ENCODE peak calls at places on chromosome 7, in five cellular contexts. G, L, B, K and F are unnamed samples.

GRCh38 chr7:55132890-55133551 is 114.2 kb downstream of the EGFR start:
- DNase-seq in B (peak), L (peak), G (peak), K (no peak), F (no peak)

GRCh38 chr7:27946351-27946750 is 206.4 kb downstream of the TAX1BP1 start:
- DNase-seq in B (no peak), G (no peak), K (peak), L (no peak), F (no peak)

GRCh38 chr7:26638140-26638539 is 226.2 kb downstream of the SKAP2 start:
- DNase-seq in G (no peak), L (no peak), K (no peak), B (no peak), F (no peak)

GRCh38 chr7:435518-436366 is 83.9 kb downstream of the PDGFA start:
- DNase-seq in L (no peak), G (peak), K (no peak), B (no peak), F (no peak)

GRCh38 chr7:44050121-44050914 is 5.8 kb downstream of the DBNL start:
- DNase-seq in L (no peak), K (no peak), B (no peak), G (no peak), F (no peak)

GRCh38 chr7:146321301-146321700 is 204.7 kb downstream of the CNTNAP2 start:
- DNase-seq in L (no peak), G (no peak), K (no peak), B (no peak), F (no peak)

GRCh38 chr7:92880212-92881090 is 44.1 kb upstream of the CDK6 start:
- DNase-seq in B (no peak), K (no peak), G (no peak), L (peak), F (peak)

GRCh38 chr7:140610204-140611165 is 30.1 kb downstream of the DENND2A start:
- DNase-seq in B (no peak), K (peak), G (no peak), L (peak), F (no peak)

GRCh38 chr7:44979481-44980392 is 922 bp upstream of the MYO1G start:
- DNase-seq in B (no peak), K (no peak), G (peak), L (no peak), F (no peak)

GRCh38 chr7:94237417-94237816 is 157.3 kb upstream of the COL1A2 start:
- DNase-seq in G (no peak), L (no peak), B (no peak), K (no peak), F (no peak)

GRCh38 chr7:21946228-21946709 is 570 bp upstream of the CDCA7L start:
- DNase-seq in K (no peak), G (no peak), B (no peak), L (peak), F (no peak)

GRCh38 chr7:158358926-158359645 is 228.5 kb downstream of the PTPRN2 start:
- DNase-seq in K (no peak), B (no peak), L (no peak), G (no peak), F (no peak)

GRCh38 chr7:22357311-22358175 is 589 bp upstream of the RAPGEF5 start:
- DNase-seq in L (peak), B (no peak), G (peak), K (peak), F (no peak)

GRCh38 chr7:80463272-80463920 is 48.5 kb downstream of the GNAT3 start:
- DNase-seq in L (no peak), B (peak), K (no peak), G (no peak), F (no peak)

GRCh38 chr7:3494890-3495289 is 193.8 kb downstream of the SDK1 start:
- DNase-seq in L (no peak), B (no peak), G (no peak), K (no peak), F (no peak)

GRCh38 chr7:92266415-92267241 is 20.9 kb downstream of the ANKIB1 start:
- DNase-seq in G (no peak), B (peak), K (no peak), L (peak), F (no peak)

GRCh38 chr7:137441451-137441850 is 97.9 kb upstream of the PTN start:
- DNase-seq in L (no peak), K (no peak), B (no peak), G (no peak), F (no peak)

GRCh38 chr7:100567751-100568175 is 5.9 kb downstream of the SAP25 start:
- DNase-seq in L (no peak), G (no peak), K (no peak), B (no peak), F (no peak)

GRCh38 chr7:83468251-83468739 is 180.6 kb downstream of the SEMA3E start:
- DNase-seq in K (peak), G (peak), L (peak), B (peak), F (peak)

GRCh38 chr7:141444956-141445355 is 106.3 kb upstream of the AGK start:
- DNase-seq in B (no peak), G (no peak), L (peak), K (no peak), F (no peak)

GRCh38 chr7:85820702-85821443 is 634.0 kb upstream of the SEMA3D start:
- DNase-seq in K (no peak), L (no peak), B (no peak), G (no peak), F (no peak)

GRCh38 chr7:81624021-81624630 is 145.7 kb downstream of the HGF start:
- DNase-seq in K (no peak), L (no peak), B (no peak), G (no peak), F (no peak)

GRCh38 chr7:144834516-144835165 is 1.2 kb downstream of the TPK1 start:
- DNase-seq in B (peak), K (peak), G (peak), L (peak), F (peak)

GRCh38 chr7:101017099-101017777 is 2.6 kb upstream of the MUC17 start:
- DNase-seq in K (peak), G (peak), B (peak), L (peak), F (no peak)

GRCh38 chr7:103059471-103059870 is 15.1 kb downstream of the FBXL13 start:
- DNase-seq in G (no peak), K (no peak), B (no peak), L (no peak), F (no peak)

GRCh38 chr7:30226593-30227268 is 57.7 kb upstream of the ZNRF2 start:
- DNase-seq in K (no peak), B (no peak), G (no peak), L (peak), F (no peak)

GRCh38 chr7:118349604-118350003 is 125.1 kb downstream of the ANKRD7 start:
- DNase-seq in L (no peak), G (no peak), B (no peak), K (no peak), F (no peak)

GRCh38 chr7:106823631-106824030 is 41.5 kb upstream of the PIK3CG start:
- DNase-seq in G (no peak), K (no peak), L (no peak), B (no peak), F (no peak)